ENCODE peak calls at places on chromosomes 3 and 15, in four cellular contexts. X is AG04450, A is foreskin keratinocyte, V is HCT116. P is an unnamed sample.

GRCh38 chr15:42133892-42134502 is 22.4 kb downstream of the PLA2G4F start:
- DNase-seq in V (peak; percentile 34), A (no peak), X (no peak), P (no peak)

GRCh38 chr15:100849021-100849831 is 30.4 kb upstream of the ALDH1A3 start:
- DNase-seq in X (no peak), V (no peak), A (no peak), P (no peak)

GRCh38 chr3:157282261-157283191 is 122.6 kb upstream of the CCNL1 start:
- DNase-seq in V (no peak), X (peak; percentile 54), A (peak; percentile 82), P (peak; percentile 73)

GRCh38 chr3:12143949-12144504 is 14.7 kb downstream of the TIMP4 start:
- DNase-seq in X (peak; percentile 66), A (no peak), V (no peak), P (no peak)

GRCh38 chr3:42036483-42036823 is 54.7 kb upstream of the TRAK1 start:
- DNase-seq in X (peak; percentile 82), V (no peak), A (peak; percentile 74), P (peak; percentile 80)

GRCh38 chr3:166360702-166361101 is 523.5 kb upstream of the BCHE start:
- DNase-seq in X (no peak), A (no peak), V (no peak), P (no peak)

GRCh38 chr3:143726727-143727126 is 121.5 kb downstream of the SLC9A9 start:
- DNase-seq in V (no peak), X (no peak), A (no peak), P (no peak)

GRCh38 chr15:98381446-98381845 is 266.9 kb upstream of the IGF1R start:
- DNase-seq in A (no peak), X (no peak), V (no peak), P (no peak)

GRCh38 chr15:50192926-50193595 is 11.1 kb downstream of the SLC27A2 start:
- DNase-seq in A (peak; percentile 70), X (no peak), V (no peak), P (no peak)

GRCh38 chr15:95940431-95940985 is 390.0 kb upstream of the NR2F2 start:
- DNase-seq in V (no peak), A (no peak), X (no peak), P (no peak)

GRCh38 chr3:197878427-197878826 is 71.6 kb upstream of the RPL35A start:
- DNase-seq in A (no peak), V (no peak), X (no peak), P (no peak)

GRCh38 chr3:43345877-43346276 is 59.5 kb downstream of the SNRK start:
- DNase-seq in A (no peak), V (no peak), X (no peak), P (no peak)

GRCh38 chr3:171841620-171842000 is 1.5 kb upstream of the TMEM212 start:
- DNase-seq in V (no peak), A (no peak), X (no peak), P (no peak)

GRCh38 chr3:114409291-114409690 is 115.5 kb downstream of the TIGIT start:
- DNase-seq in A (no peak), V (no peak), X (no peak), P (no peak)

GRCh38 chr15:56831467-56831866 is 87.0 kb upstream of the TCF12 start:
- DNase-seq in V (no peak), X (no peak), A (no peak), P (no peak)

GRCh38 chr3:141532609-141533008 is 45.8 kb downstream of the RASA2 start:
- DNase-seq in A (no peak), V (no peak), X (no peak), P (no peak)

GRCh38 chr3:44926172-44926571 is 49.8 kb downstream of the ZDHHC3 start:
- DNase-seq in V (no peak), X (no peak), A (no peak), P (no peak)

GRCh38 chr3:156952011-156952410 is 125.9 kb downstream of the LEKR1 start:
- DNase-seq in V (no peak), A (no peak), X (no peak), P (no peak)

GRCh38 chr3:53242642-53243041 is 13.2 kb downstream of the TKT start:
- DNase-seq in V (no peak), X (no peak), A (no peak), P (no peak)

GRCh38 chr3:97821413-97821809 is 400 bp upstream of the CRYBG3 start:
- DNase-seq in X (no peak), A (no peak), V (no peak), P (no peak)

GRCh38 chr3:32399030-32399620 is 7.5 kb downstream of the CMTM7 start:
- DNase-seq in X (no peak), V (no peak), A (no peak), P (no peak)

GRCh38 chr15:101053261-101053660 is 134.1 kb downstream of the LRRK1 start:
- DNase-seq in A (no peak), V (no peak), X (no peak), P (no peak)

GRCh38 chr3:51974277-51974962 is 444 bp upstream of the ABHD14A start:
- DNase-seq in V (no peak), X (no peak), A (no peak), P (no peak)

GRCh38 chr15:95884276-95884675 is 446.2 kb upstream of the NR2F2 start:
- DNase-seq in V (no peak), A (no peak), X (no peak), P (no peak)

GRCh38 chr3:26714485-26714884 is 91.9 kb downstream of the LRRC3B start:
- DNase-seq in A (no peak), V (no peak), X (no peak), P (no peak)

GRCh38 chr3:23916152-23916885 is 471 bp downstream of the NKIRAS1 start:
- DNase-seq in X (no peak), A (no peak), V (no peak), P (no peak)

GRCh38 chr3:14216257-14217048 is 37.8 kb downstream of the LSM3 start:
- DNase-seq in A (no peak), V (no peak), X (no peak), P (no peak)

GRCh38 chr3:122609798-122610559 is 32.5 kb downstream of the PARP15 start:
- DNase-seq in X (peak; percentile 54), A (peak; percentile 73), V (peak; percentile 13), P (peak; percentile 18)

GRCh38 chr3:24428470-24428869 is 66.2 kb downstream of the THRB start:
- DNase-seq in V (no peak), X (no peak), A (no peak), P (no peak)

GRCh38 chr3:142958707-142959106 is 4.8 kb downstream of the PAQR9 start:
- DNase-seq in A (peak; percentile 94), V (peak; percentile 71), X (no peak), P (no peak)

GRCh38 chr15:61832223-61832622 is 228.0 kb downstream of the VPS13C start:
- DNase-seq in V (no peak), A (no peak), X (no peak), P (no peak)

DNA sequence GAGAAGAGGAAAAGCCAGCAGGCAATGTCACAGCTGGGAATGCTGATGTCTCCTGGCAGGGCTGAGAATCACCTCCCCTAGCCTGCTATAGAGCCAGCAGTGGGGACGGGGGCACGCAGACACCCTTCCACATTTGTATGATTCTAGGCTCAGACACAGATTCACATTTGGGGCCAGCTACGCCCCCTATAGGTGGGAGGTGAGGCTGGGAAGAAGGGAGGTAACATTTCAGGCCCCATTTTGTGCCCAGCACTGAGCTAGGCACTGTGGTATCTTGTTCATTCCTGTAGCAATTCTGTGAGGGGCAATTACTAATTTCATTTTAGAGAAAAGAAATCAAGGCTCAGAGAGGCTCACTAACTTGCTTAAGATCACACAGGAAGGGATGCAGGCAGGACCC is 15.9 kb upstream of the ACAD9 start:
- DNase-seq in V (no peak), A (no peak), X (no peak), P (no peak)
- TF ChIP-seq CTCF in V (peak; percentile 26), A (peak; percentile 42), X (peak; percentile 19), P (peak; percentile 28)

GRCh38 chr3:182909318-182910040 is 70.9 kb downstream of the DCUN1D1 start:
- DNase-seq in A (no peak), V (no peak), X (no peak), P (no peak)
- TF ChIP-seq CTCF in A (peak; percentile 63), V (peak; percentile 39), X (peak; percentile 62), P (peak; percentile 45)

GRCh38 chr3:128464188-128464587 is 2.5 kb downstream of the DNAJB8 start:
- DNase-seq in A (no peak), X (no peak), V (no peak), P (no peak)
- TF ChIP-seq CTCF in A (no peak), X (peak; percentile 16), V (no peak), P (no peak)

DNA sequence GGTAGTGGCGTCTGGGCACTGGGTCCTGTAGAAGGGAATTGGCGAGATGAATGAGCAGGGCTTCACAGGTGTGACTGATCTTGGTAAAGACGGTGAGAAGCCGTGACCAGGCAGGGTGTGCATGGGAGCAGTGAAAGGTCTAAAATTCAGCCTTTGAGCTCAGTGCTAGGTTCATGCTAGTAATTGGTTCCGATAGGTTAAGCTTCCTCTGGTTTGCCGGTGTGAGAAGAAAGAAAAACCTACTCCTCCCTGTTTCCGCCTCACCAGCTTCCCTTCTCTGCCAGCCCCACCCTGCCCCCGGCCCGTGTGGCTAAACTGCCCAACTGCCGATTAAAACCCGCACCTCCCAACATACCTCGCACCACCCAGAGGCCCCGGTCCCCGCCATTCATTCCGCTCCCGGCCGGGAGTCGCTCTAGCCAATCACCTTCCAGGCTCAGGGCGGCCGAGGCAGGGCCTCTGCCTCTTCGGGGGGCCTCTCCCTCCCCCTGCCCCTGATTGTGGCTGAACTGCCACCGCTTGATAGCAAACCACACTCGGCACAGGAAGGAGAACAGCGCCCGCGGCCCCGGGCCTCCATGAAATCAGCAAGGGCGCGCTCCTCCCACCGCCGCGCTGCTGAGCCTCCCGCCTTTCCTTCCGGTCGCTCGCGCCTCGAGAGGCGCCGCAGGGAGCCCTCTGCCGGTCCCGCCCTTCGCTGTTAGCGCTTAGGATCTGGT is 7.3 kb upstream of the NRROS start:
- DNase-seq in X (no peak), V (peak; percentile 56), A (peak; percentile 32), P (no peak)
- TF ChIP-seq CTCF in X (peak; percentile 41), V (no peak), A (peak; percentile 46), P (peak; percentile 31)

GRCh38 chr15:81293728-81294500 is 30.0 kb downstream of the STARD5 start:
- DNase-seq in A (no peak), X (no peak), V (no peak), P (no peak)
- TF ChIP-seq CTCF in A (no peak), X (peak; percentile 1), V (no peak), P (no peak)